ENCODE peak calls at places on chromosomes 6 and 20, in eight cellular contexts. K is T follicular helper cell; S is Right ventricle myocardium inferior; A is stimulated activated CD8-positive, alpha-beta memory T cell treated with anti-CD3 and anti-CD28 coated beads, Interleukin-15, amount 100 ng/mL, for 1 hour; U is fibroblast of pulmonary artery; T is cardiac septum; V is progenitor cell of endocrine pancreas; W is NAMALWA. Q is an unnamed sample.

GRCh38 chr20:3691306-3691705 is 9.5 kb upstream of the ADAM33 start:
- DNase-seq in K (no peak), S (no peak), A (no peak), U (no peak), T (no peak), V (no peak), W (no peak), Q (no peak)

GRCh38 chr20:32678948-32679347 is 5.2 kb upstream of the C20orf203 start:
- DNase-seq in K (no peak), S (no peak), A (no peak), U (no peak), T (no peak), V (no peak), W (no peak), Q (peak)

GRCh38 chr20:24610341-24611115 is 141.1 kb downstream of the SYNDIG1 start:
- DNase-seq in K (no peak), S (no peak), A (no peak), U (no peak), T (no peak), V (no peak), W (no peak), Q (no peak)

GRCh38 chr6:88870728-88871330 is 92.6 kb downstream of the RNGTT start:
- DNase-seq in K (peak), S (no peak), A (peak), U (peak), T (no peak), V (no peak), W (peak), Q (peak)

GRCh38 chr6:52491203-52492069 is 71.3 kb downstream of the EFHC1 start:
- DNase-seq in K (no peak), S (no peak), A (no peak), U (peak), T (no peak), V (no peak), W (no peak), Q (no peak)

GRCh38 chr6:143328885-143329284 is 121.6 kb downstream of the ADAT2 start:
- DNase-seq in K (no peak), S (no peak), A (no peak), U (peak), T (no peak), V (no peak), W (no peak), Q (no peak)

GRCh38 chr6:143018955-143019354 is 41.7 kb upstream of the AIG1 start:
- DNase-seq in K (no peak), S (no peak), A (no peak), U (peak), T (no peak), V (no peak), W (no peak), Q (no peak)

GRCh38 chr6:31304683-31305082 is 32.8 kb upstream of the HLA-C start:
- DNase-seq in K (no peak), S (no peak), A (no peak), U (peak), T (no peak), V (no peak), W (peak), Q (no peak)

GRCh38 chr20:50182336-50182735 is 8.3 kb upstream of the CEBPB start:
- DNase-seq in K (no peak), S (no peak), A (no peak), U (no peak), T (no peak), V (no peak), W (no peak), Q (no peak)

GRCh38 chr6:148251286-148251685 is 91.4 kb upstream of the SASH1 start:
- DNase-seq in K (no peak), S (no peak), A (no peak), U (peak), T (no peak), V (no peak), W (peak), Q (peak)

GRCh38 chr6:53718597-53719460 is 53.3 kb upstream of the KLHL31 start:
- DNase-seq in K (no peak), S (no peak), A (no peak), U (peak), T (no peak), V (no peak), W (peak), Q (peak)

GRCh38 chr20:50213531-50214106 is 23.0 kb downstream of the CEBPB start:
- DNase-seq in K (no peak), S (no peak), A (no peak), U (no peak), T (no peak), V (no peak), W (no peak), Q (no peak)

GRCh38 chr20:37386505-37387201 is 40.7 kb downstream of the SRC start:
- DNase-seq in K (no peak), S (peak), A (no peak), U (no peak), T (no peak), V (no peak), W (no peak), Q (no peak)

GRCh38 chr20:2626853-2627541 is 25.4 kb upstream of the NOP56 start:
- DNase-seq in K (no peak), S (no peak), A (no peak), U (peak), T (no peak), V (no peak), W (no peak), Q (no peak)

GRCh38 chr6:117677553-117678131 is 2.4 kb downstream of the NUS1 start:
- DNase-seq in K (no peak), S (no peak), A (no peak), U (peak), T (no peak), V (no peak), W (no peak), Q (no peak)

GRCh38 chr20:8361008-8361652 is 229.1 kb downstream of the PLCB1 start:
- DNase-seq in K (no peak), S (no peak), A (no peak), U (peak), T (no peak), V (no peak), W (no peak), Q (peak)